ENCODE peak calls at places on chromosomes 6 and 20, in five cellular contexts. I is cardiac fibroblast, S is cardiac muscle cell, T is astrocyte of the cerebellum, J is neural progenitor cell. X is an unnamed sample.

GRCh38 chr6:22921831-22922230 is 352.5 kb downstream of the HDGFL1 start:
- DNase-seq in S (no peak), J (peak), I (no peak), T (no peak), X (no peak)

GRCh38 chr20:62837790-62838458 is 21.1 kb downstream of the COL9A3 start:
- DNase-seq in J (no peak), I (no peak), S (no peak), T (no peak), X (no peak)

GRCh38 chr6:140670013-140670412 is 1295.6 kb upstream of the CITED2 start:
- DNase-seq in I (peak), S (peak), J (no peak), T (peak), X (no peak)

GRCh38 chr6:136031982-136032381 is 180.5 kb downstream of the PDE7B start:
- DNase-seq in T (no peak), J (no peak), I (peak), S (peak), X (peak)

GRCh38 chr6:44285552-44286284 is 15.5 kb downstream of the TMEM151B start:
- DNase-seq in T (no peak), S (peak), J (peak), I (peak), X (no peak)

GRCh38 chr6:1312193-1312443 is 220 bp downstream of the FOXQ1 start:
- DNase-seq in J (no peak), T (no peak), I (peak), S (no peak), X (peak)

GRCh38 chr6:37566209-37566859 is 66.6 kb upstream of the CCDC167 start:
- DNase-seq in J (peak), T (no peak), S (peak), I (peak), X (peak)

GRCh38 chr6:161169060-161169459 is 104.8 kb downstream of the AGPAT4 start:
- DNase-seq in J (no peak), S (no peak), I (no peak), T (no peak), X (no peak)

GRCh38 chr20:34066476-34067090 is 45.5 kb downstream of the EIF2S2 start:
- DNase-seq in I (no peak), T (peak), S (peak), J (no peak), X (no peak)

GRCh38 chr6:55820696-55821095 is 54.7 kb downstream of the BMP5 start:
- DNase-seq in S (no peak), T (no peak), J (no peak), I (no peak), X (no peak)

GRCh38 chr20:35821807-35822242 is 50.0 kb downstream of the PHF20 start:
- DNase-seq in I (peak), S (peak), T (peak), J (no peak), X (no peak)

GRCh38 chr6:90237350-90237990 is 59.2 kb downstream of the BACH2 start:
- DNase-seq in S (no peak), J (no peak), I (no peak), T (no peak), X (no peak)

GRCh38 chr6:106168097-106168888 is 82.2 kb downstream of the PRDM1 start:
- DNase-seq in J (no peak), I (no peak), T (no peak), S (no peak), X (no peak)

GRCh38 chr6:22906091-22906549 is 336.8 kb downstream of the HDGFL1 start:
- DNase-seq in S (peak), J (peak), I (peak), T (no peak), X (no peak)

GRCh38 chr6:7238900-7239589 is 74.0 kb downstream of the SSR1 start:
- DNase-seq in J (peak), S (peak), I (peak), T (peak), X (peak)

GRCh38 chr20:60658661-60659060 is 593.4 kb upstream of the CDH4 start:
- DNase-seq in I (no peak), S (no peak), T (no peak), J (peak), X (no peak)

GRCh38 chr20:49575551-49576060 is 7.7 kb upstream of the PTGIS start:
- DNase-seq in S (peak), I (no peak), J (no peak), T (no peak), X (no peak)

GRCh38 chr6:119174085-119174445 is 95.6 kb upstream of the FAM184A start:
- DNase-seq in J (no peak), T (no peak), S (no peak), I (no peak), X (no peak)

GRCh38 chr20:23655551-23656211 is 17.9 kb upstream of the CST3 start:
- DNase-seq in J (no peak), T (no peak), I (no peak), S (peak), X (no peak)

GRCh38 chr6:17233531-17233930 is 47.6 kb upstream of the RBM24 start:
- DNase-seq in J (no peak), I (peak), T (no peak), S (peak), X (no peak)

GRCh38 chr6:105993769-105994521 is 92.2 kb upstream of the PRDM1 start:
- DNase-seq in J (peak), I (peak), S (peak), T (no peak), X (peak)

GRCh38 chr6:38175786-38176185 is 356.3 kb downstream of the ZFAND3 start:
- DNase-seq in S (no peak), J (no peak), I (no peak), T (no peak), X (no peak)

GRCh38 chr20:7926767-7927166 is 13.5 kb downstream of the HAO1 start:
- DNase-seq in J (peak), I (peak), S (peak), T (peak), X (no peak)

GRCh38 chr20:38902601-38903000 is 23.6 kb upstream of the FAM83D start:
- DNase-seq in J (no peak), I (no peak), T (no peak), S (no peak), X (no peak)

GRCh38 chr6:39934060-39934757 is at the start of gene MOCS1:
- DNase-seq in T (no peak), S (peak), I (peak), J (peak), X (no peak)
- H3K4me3 ChIP-seq in T (peak), S (peak), I (peak), J (peak), X (peak)

DNA sequence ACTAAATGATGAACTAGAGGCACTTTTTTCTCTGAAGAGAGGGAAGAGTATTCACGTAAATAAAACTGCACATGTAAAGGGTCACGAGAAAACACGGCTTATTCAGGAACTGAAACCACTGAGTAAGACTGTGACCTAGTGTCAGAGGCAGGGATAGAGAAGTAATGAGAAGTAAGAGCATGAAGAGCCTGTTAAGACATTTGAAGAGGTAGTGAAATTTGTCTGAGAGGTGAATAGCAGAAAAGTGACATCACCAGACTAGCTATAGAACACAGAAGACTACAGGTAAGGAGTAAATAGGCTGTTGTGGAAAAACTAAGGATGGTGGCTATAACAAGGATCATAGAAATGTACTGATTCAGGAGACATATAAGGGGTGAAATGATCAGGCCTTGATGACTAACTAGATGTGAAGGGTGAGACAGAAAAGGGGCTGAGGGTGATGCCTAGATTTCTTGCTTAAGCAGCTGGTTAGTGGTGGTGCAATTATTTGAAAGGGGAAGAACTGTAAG is 76.8 kb downstream of the REV3L start:
- DNase-seq in I (no peak), S (no peak), T (no peak), J (no peak), X (no peak)
- H3K4me3 ChIP-seq in I (no peak), S (no peak), T (no peak), J (no peak), X (no peak)

GRCh38 chr20:64064145-64064698 is 1.2 kb downstream of the TCEA2 start:
- DNase-seq in T (no peak), J (no peak), I (peak), S (peak), X (no peak)
- H3K4me3 ChIP-seq in T (peak), J (peak), I (peak), S (peak), X (no peak)

GRCh38 chr6:4644962-4645361 is 131.2 kb upstream of the CDYL start:
- DNase-seq in S (no peak), T (no peak), I (no peak), J (no peak), X (no peak)

GRCh38 chr6:4651831-4652467 is 124.3 kb upstream of the CDYL start:
- DNase-seq in S (no peak), J (no peak), I (no peak), T (no peak), X (no peak)

GRCh38 chr6:4649728-4650127 is 126.5 kb upstream of the CDYL start:
- DNase-seq in I (peak), T (no peak), J (no peak), S (peak), X (no peak)

GRCh38 chr6:4645713-4646356 is 130.4 kb upstream of the CDYL start:
- DNase-seq in J (no peak), S (no peak), I (no peak), T (no peak), X (no peak)

GRCh38 chr6:4647414-4648365 is 128.5 kb upstream of the CDYL start:
- DNase-seq in S (peak), J (peak), I (peak), T (peak), X (no peak)
- H3K4me3 ChIP-seq in S (peak), J (peak), I (peak), T (peak), X (no peak)

X was measured in CD4-positive, CD25-positive, alpha-beta regulatory T cell.